ENCODE peak calls at places on chromosomes 2 and 18, in eight cellular contexts. P, I, O, A, U, C, H and W are unnamed samples.

GRCh38 chr2:111919794-111920608 is 21.6 kb downstream of the MERTK start:
- DNase-seq in P (peak; percentile 77), I (no peak), O (no peak), A (no peak), U (no peak), C (peak; percentile 40), H (no peak), W (no peak)

GRCh38 chr2:24015562-24016375 is 5.9 kb downstream of the MFSD2B start:
- DNase-seq in P (no peak), I (no peak), O (no peak), A (no peak), U (no peak), C (no peak), H (no peak), W (no peak)

GRCh38 chr2:46164581-46165301 is 132.5 kb upstream of the EPAS1 start:
- DNase-seq in P (no peak), I (peak; percentile 55), O (no peak), A (peak; percentile 82), U (no peak), C (peak; percentile 78), H (no peak), W (no peak)

GRCh38 chr2:238155051-238155760 is 3.6 kb upstream of the ERFE start:
- DNase-seq in P (no peak), I (peak; percentile 60), O (no peak), A (no peak), U (no peak), C (peak; percentile 65), H (no peak), W (no peak)

GRCh38 chr2:133607679-133608078 is 39.4 kb upstream of the NCKAP5 start:
- DNase-seq in P (no peak), I (no peak), O (no peak), A (no peak), U (no peak), C (no peak), H (no peak), W (no peak)

GRCh38 chr18:54679318-54680149 is 88.5 kb downstream of the DYNAP start:
- DNase-seq in P (no peak), I (no peak), O (peak; percentile 49), A (no peak), U (peak; percentile 32), C (no peak), H (peak; percentile 6), W (peak; percentile 39)

GRCh38 chr18:62506495-62507143 is 16.2 kb upstream of the ZCCHC2 start:
- DNase-seq in P (no peak), I (no peak), O (no peak), A (no peak), U (no peak), C (no peak), H (no peak), W (no peak)

GRCh38 chr2:7570247-7570646 is 653.0 kb downstream of the RNF144A start:
- DNase-seq in P (no peak), I (no peak), O (no peak), A (no peak), U (no peak), C (no peak), H (no peak), W (no peak)

GRCh38 chr18:25810736-25811135 is 279.7 kb downstream of the SS18 start:
- DNase-seq in P (no peak), I (no peak), O (no peak), A (no peak), U (no peak), C (no peak), H (no peak), W (no peak)

GRCh38 chr2:120236296-120236695 is 13.1 kb upstream of the TMEM185B start:
- DNase-seq in P (peak; percentile 68), I (no peak), O (no peak), A (peak; percentile 31), U (no peak), C (no peak), H (no peak), W (no peak)

GRCh38 chr2:145228506-145228905 is 708.6 kb upstream of the ZEB2 start:
- DNase-seq in P (no peak), I (no peak), O (no peak), A (no peak), U (no peak), C (no peak), H (no peak), W (no peak)

GRCh38 chr2:168712053-168712452 is 90.4 kb upstream of the NOSTRIN start:
- DNase-seq in P (no peak), I (no peak), O (peak; percentile 37), A (no peak), U (no peak), C (no peak), H (no peak), W (no peak)

GRCh38 chr2:169086893-169087467 is 17.6 kb downstream of the DHRS9 start:
- DNase-seq in P (no peak), I (no peak), O (no peak), A (no peak), U (no peak), C (no peak), H (no peak), W (no peak)

GRCh38 chr2:177030391-177031000 is 182.1 kb upstream of the HNRNPA3 start:
- DNase-seq in P (no peak), I (no peak), O (peak; percentile 38), A (no peak), U (peak; percentile 18), C (no peak), H (no peak), W (no peak)

GRCh38 chr2:45913539-45913938 is 262.1 kb downstream of the PRKCE start:
- DNase-seq in P (no peak), I (no peak), O (no peak), A (no peak), U (no peak), C (no peak), H (no peak), W (peak; percentile 50)

GRCh38 chr2:157932480-157933205 is 56.5 kb upstream of the ACVR1 start:
- DNase-seq in P (no peak), I (no peak), O (peak; percentile 92), A (no peak), U (peak; percentile 91), C (no peak), H (no peak), W (no peak)

GRCh38 chr2:17166506-17166905 is 351.7 kb downstream of the RAD51AP2 start:
- DNase-seq in P (no peak), I (no peak), O (no peak), A (no peak), U (no peak), C (no peak), H (no peak), W (peak; percentile 10)

DNA sequence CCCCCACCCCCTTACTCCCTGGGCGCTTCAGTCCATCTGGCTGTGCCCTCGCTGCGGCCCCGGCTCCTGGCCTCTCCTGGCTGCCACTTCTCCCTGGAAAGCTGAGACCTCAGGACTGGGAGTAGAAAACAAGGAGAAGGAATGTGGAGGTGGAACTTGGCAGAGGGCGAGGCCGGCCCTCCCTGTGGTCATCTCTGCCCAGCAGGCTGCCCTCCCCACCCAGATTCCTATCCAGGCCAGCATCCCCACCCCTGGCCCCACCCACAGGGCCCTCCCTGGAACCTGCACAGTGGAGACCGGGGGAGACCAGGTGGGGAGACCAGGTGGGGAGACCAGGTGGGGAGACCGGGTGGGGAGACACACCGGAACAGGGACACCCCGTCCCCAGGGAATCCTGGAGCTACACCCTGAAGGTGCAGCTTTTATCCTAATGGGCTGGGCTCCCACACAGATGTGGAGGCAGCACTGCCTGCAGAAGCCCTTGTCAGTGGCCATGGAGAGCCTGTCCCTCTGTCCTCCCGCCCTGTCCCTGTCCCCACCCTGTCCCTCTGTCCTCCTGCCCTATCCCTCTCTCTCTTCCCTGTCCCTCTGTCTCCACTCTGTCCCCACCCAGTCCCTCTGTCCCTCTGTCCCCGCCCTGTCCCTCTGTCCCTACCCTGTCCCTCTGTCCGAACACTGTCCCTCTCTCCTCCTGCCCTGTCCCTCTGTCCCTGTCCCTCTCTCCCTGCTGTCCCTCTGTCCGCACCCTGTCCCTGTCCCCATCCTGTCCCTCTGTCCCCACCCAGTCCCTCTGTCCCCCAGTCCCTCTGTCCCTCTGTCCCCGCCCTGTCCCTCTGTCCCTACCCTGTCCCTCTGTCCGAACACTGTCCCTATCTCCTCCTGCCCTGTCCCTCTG is 157.1 kb downstream of the PXDN start:
- DNase-seq in P (peak; percentile 59), I (no peak), O (no peak), A (no peak), U (no peak), C (no peak), H (no peak), W (no peak)
- H3K4me1 ChIP-seq in P (no peaks in the 10 kb centered on the region), I (peaks cover 12% of the 10 kb centered on the region), O (peaks cover 7% of the 10 kb centered on the region), A (peaks cover 6% of the 10 kb centered on the region), U (no peaks in the 10 kb centered on the region), C (no peaks in the 10 kb centered on the region), H (no peaks in the 10 kb centered on the region), W (peaks cover 2% of the 10 kb centered on the region)

GRCh38 chr18:24056506-24056905 is 42.0 kb downstream of the TTC39C start:
- DNase-seq in P (no peak), I (no peak), O (no peak), A (no peak), U (no peak), C (no peak), H (no peak), W (no peak)
- H3K4me1 ChIP-seq in P (peaks cover 9% of the 10 kb centered on the region), I (no peaks in the 10 kb centered on the region), O (peaks cover 14% of the 10 kb centered on the region), A (peaks cover 37% of the 10 kb centered on the region), U (peaks cover 8% of the 10 kb centered on the region), C (no peaks in the 10 kb centered on the region), H (peaks cover 62% of the 10 kb centered on the region), W (no peaks in the 10 kb centered on the region)

GRCh38 chr2:174617713-174618112 is 20.1 kb upstream of the WIPF1 start:
- DNase-seq in P (no peak), I (no peak), O (no peak), A (no peak), U (no peak), C (no peak), H (peak; percentile 46), W (no peak)

GRCh38 chr2:174617120-174617519 is 19.5 kb upstream of the WIPF1 start:
- DNase-seq in P (no peak), I (no peak), O (no peak), A (no peak), U (no peak), C (no peak), H (no peak), W (no peak)

GRCh38 chr2:174618179-174618578 is 20.6 kb upstream of the WIPF1 start:
- DNase-seq in P (peak; percentile 54), I (no peak), O (no peak), A (no peak), U (no peak), C (no peak), H (no peak), W (no peak)

GRCh38 chr2:174614261-174614660 is 16.7 kb upstream of the WIPF1 start:
- DNase-seq in P (no peak), I (no peak), O (no peak), A (no peak), U (no peak), C (no peak), H (no peak), W (no peak)

DNA sequence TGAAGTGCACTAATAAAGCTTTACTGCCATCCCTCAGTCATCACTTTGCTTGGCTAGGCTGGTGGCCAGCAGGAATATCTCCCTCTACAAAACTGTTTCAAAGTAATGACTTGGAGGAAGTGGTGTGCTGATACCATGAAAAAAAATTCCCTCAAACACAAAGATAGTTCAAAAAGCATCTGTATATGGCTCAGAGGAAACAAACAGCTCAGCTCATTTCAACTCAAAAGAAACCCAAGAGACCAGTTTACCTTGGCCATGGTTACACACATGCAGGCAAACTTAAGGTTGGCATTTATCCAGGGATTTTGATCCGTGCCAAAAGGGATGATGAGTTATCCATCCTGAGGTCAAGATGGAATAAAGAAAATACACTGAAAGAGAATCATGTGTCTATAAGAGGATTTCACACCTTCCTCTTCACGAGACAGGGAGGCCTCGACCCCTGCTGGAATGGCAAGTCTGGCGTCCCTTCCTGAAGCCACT is 18.4 kb upstream of the WIPF1 start:
- DNase-seq in P (no peak), I (no peak), O (no peak), A (no peak), U (no peak), C (no peak), H (peak; percentile 46), W (no peak)
- H3K4me1 ChIP-seq in P (peaks cover 58% of the 10 kb centered on the region), I (no peaks in the 10 kb centered on the region), O (no peaks in the 10 kb centered on the region), A (peaks cover 43% of the 10 kb centered on the region), U (no peaks in the 10 kb centered on the region), C (peaks cover 3% of the 10 kb centered on the region), H (peaks cover 76% of the 10 kb centered on the region), W (no peaks in the 10 kb centered on the region)

GRCh38 chr2:64644240-64645013 is 9.3 kb downstream of the SERTAD2 start:
- DNase-seq in P (peak; percentile 93), I (peak; percentile 70), O (peak; percentile 87), A (peak; percentile 89), U (peak; percentile 67), C (peak; percentile 77), H (peak; percentile 83), W (peak; percentile 53)
- H3K4me1 ChIP-seq in P (peaks cover 61% of the 10 kb centered on the region), I (peaks cover 54% of the 10 kb centered on the region), O (peaks cover 73% of the 10 kb centered on the region), A (peaks cover 96% of the 10 kb centered on the region), U (peaks cover 45% of the 10 kb centered on the region), C (peaks cover 64% of the 10 kb centered on the region), H (peaks cover 46% of the 10 kb centered on the region), W (peaks cover 13% of the 10 kb centered on the region)